ENCODE peak calls at places on chromosomes 3 and 15, in seven cellular contexts. S, X, A, M, R, H and L are unnamed samples. For H3K4me1, the result is how much of the 10 kb centered on the place peaks cover.

GRCh38 chr3:59809750-59810444 is 760.1 kb upstream of the CFAP20DC start:
- DNase-seq in S (no peak), X (no peak), A (no peak), M (no peak), R (no peak), H (no peak), L (no peak)

GRCh38 chr3:10334461-10334860 is 13.5 kb upstream of the SEC13 start:
- DNase-seq in S (no peak), X (peak), A (no peak), M (no peak), R (no peak), H (no peak), L (no peak)

GRCh38 chr3:143974181-143974876 is 2.7 kb downstream of the DIPK2A start:
- DNase-seq in S (no peak), X (no peak), A (no peak), M (no peak), R (no peak), H (no peak), L (no peak)

GRCh38 chr15:50744601-50745000 is 20.9 kb downstream of the SPPL2A start:
- DNase-seq in S (no peak), X (no peak), A (no peak), M (no peak), R (no peak), H (no peak), L (no peak)

GRCh38 chr3:55143928-55144671 is 216.2 kb upstream of the LRTM1 start:
- DNase-seq in S (no peak), X (no peak), A (no peak), M (no peak), R (no peak), H (no peak), L (no peak)

GRCh38 chr15:84863480-84864428 is 20.7 kb upstream of the SLC28A1 start:
- DNase-seq in S (no peak), X (no peak), A (no peak), M (no peak), R (no peak), H (no peak), L (no peak)

GRCh38 chr3:53104762-53105161 is 25.5 kb downstream of the RFT1 start:
- DNase-seq in S (no peak), X (no peak), A (no peak), M (no peak), R (no peak), H (no peak), L (no peak)

GRCh38 chr3:143538577-143538981 is 309.7 kb downstream of the SLC9A9 start:
- DNase-seq in S (no peak), X (no peak), A (no peak), M (no peak), R (no peak), H (no peak), L (no peak)

GRCh38 chr3:123317716-123318115 is 116.0 kb downstream of the SEC22A start:
- DNase-seq in S (no peak), X (peak), A (no peak), M (no peak), R (no peak), H (no peak), L (no peak)

GRCh38 chr3:32614956-32615355 is 44.3 kb upstream of the DYNC1LI1 start:
- DNase-seq in S (no peak), X (no peak), A (no peak), M (no peak), R (no peak), H (no peak), L (no peak)

GRCh38 chr3:171548918-171549317 is 88.7 kb upstream of the TNIK start:
- DNase-seq in S (no peak), X (no peak), A (no peak), M (no peak), R (no peak), H (no peak), L (no peak)

GRCh38 chr3:187473778-187474406 is 105.7 kb downstream of the RTP4 start:
- DNase-seq in S (no peak), X (no peak), A (no peak), M (peak), R (no peak), H (no peak), L (no peak)

GRCh38 chr15:81398910-81399551 is 25.0 kb upstream of the TMC3 start:
- DNase-seq in S (no peak), X (no peak), A (no peak), M (no peak), R (no peak), H (no peak), L (no peak)

GRCh38 chr3:188061133-188061532 is 92.8 kb upstream of the LPP start:
- DNase-seq in S (no peak), X (no peak), A (no peak), M (peak), R (no peak), H (no peak), L (no peak)

GRCh38 chr3:105812194-105812586 is 56.6 kb downstream of the CBLB start:
- DNase-seq in S (no peak), X (no peak), A (no peak), M (no peak), R (no peak), H (no peak), L (no peak)

GRCh38 chr3:52477076-52477895 is 17.9 kb upstream of the STAB1 start:
- DNase-seq in S (peak), X (no peak), A (no peak), M (no peak), R (no peak), H (no peak), L (no peak)

GRCh38 chr3:195155842-195156241 is 115.1 kb downstream of the XXYLT1 start:
- DNase-seq in S (no peak), X (no peak), A (no peak), M (no peak), R (no peak), H (no peak), L (no peak)

GRCh38 chr3:12458901-12459300 is 25.4 kb upstream of the TSEN2 start:
- DNase-seq in S (no peak), X (no peak), A (no peak), M (no peak), R (no peak), H (no peak), L (no peak)

GRCh38 chr15:88848203-88848602 is 45.0 kb downstream of the ACAN start:
- DNase-seq in S (no peak), X (no peak), A (no peak), M (no peak), R (no peak), H (no peak), L (no peak)

GRCh38 chr3:126663257-126663656 is 8.3 kb upstream of the TXNRD3 start:
- DNase-seq in S (no peak), X (no peak), A (no peak), M (no peak), R (no peak), H (no peak), L (no peak)

GRCh38 chr3:116148881-116149530 is 296.3 kb downstream of the LSAMP start:
- DNase-seq in S (no peak), X (no peak), A (no peak), M (no peak), R (no peak), H (no peak), L (no peak)

GRCh38 chr15:66961407-66961884 is 104.0 kb upstream of the SMAD3 start:
- DNase-seq in S (no peak), X (no peak), A (no peak), M (no peak), R (no peak), H (no peak), L (no peak)

GRCh38 chr3:146449076-146449475 is 20.3 kb downstream of the PLSCR2 start:
- DNase-seq in S (no peak), X (no peak), A (no peak), M (no peak), R (no peak), H (no peak), L (no peak)

GRCh38 chr3:146449584-146449983 is 19.8 kb downstream of the PLSCR2 start:
- DNase-seq in S (no peak), X (no peak), A (no peak), M (no peak), R (no peak), H (no peak), L (no peak)

DNA sequence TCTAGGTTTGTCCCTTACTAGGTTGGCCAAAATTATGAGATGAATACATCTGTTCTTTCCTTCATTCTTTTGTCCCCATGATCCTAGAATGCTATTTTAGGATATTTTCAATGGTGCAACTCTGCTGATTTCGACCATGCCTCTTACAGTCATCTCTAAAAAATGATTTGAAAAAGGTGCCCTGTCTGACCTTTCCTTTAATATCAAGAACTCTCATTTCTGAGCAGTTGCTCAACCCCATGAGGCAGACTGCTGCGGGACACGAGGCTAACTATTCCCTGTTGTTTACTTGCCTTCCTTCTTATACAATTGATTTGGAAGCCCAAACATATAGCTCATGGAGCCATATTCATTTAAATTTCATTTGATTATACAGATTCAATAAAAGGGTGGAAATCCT is 14.6 kb downstream of the PLSCR2 start:
- DNase-seq in S (no peak), X (no peak), A (no peak), M (no peak), R (no peak), H (no peak), L (no peak)
- H3K4me3 ChIP-seq in S (no peak), X (no peak), A (no peak), M (no peak), R (no peak), H (no peak), L (no peak)

GRCh38 chr3:157125101-157125500 is 34.8 kb downstream of the CCNL1 start:
- DNase-seq in S (no peak), X (no peak), A (no peak), M (no peak), R (no peak), H (no peak), L (no peak)

GRCh38 chr3:157127831-157128767 is 31.8 kb downstream of the CCNL1 start:
- DNase-seq in S (peak), X (no peak), A (peak), M (peak), R (no peak), H (peak), L (peak)

GRCh38 chr3:157127268-157127667 is 32.7 kb downstream of the CCNL1 start:
- DNase-seq in S (no peak), X (no peak), A (no peak), M (no peak), R (no peak), H (no peak), L (no peak)

GRCh38 chr3:157128771-157129671 is 30.9 kb downstream of the CCNL1 start:
- DNase-seq in S (peak), X (peak), A (no peak), M (peak), R (no peak), H (peak), L (no peak)

DNA sequence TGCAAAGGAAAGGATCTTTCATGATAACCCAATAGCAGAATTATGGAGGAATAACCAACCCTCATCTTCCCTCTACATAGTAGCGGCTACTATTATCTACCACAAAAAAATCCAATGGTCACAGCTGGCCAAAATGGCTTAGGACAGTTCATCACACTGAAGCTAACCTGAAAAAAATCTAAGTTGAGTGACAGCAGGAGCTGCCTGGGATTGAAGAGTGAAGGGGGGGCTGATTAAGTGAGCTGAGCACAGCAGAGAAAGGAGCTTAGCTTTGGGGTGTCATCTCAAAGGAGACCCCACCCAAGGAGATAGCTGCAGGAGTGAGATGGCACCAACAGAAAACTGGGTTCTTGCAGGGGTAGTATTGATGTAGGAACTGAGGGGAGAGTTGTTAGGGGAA is 33.6 kb downstream of the CCNL1 start:
- DNase-seq in S (no peak), X (no peak), A (no peak), M (no peak), R (no peak), H (no peak), L (no peak)
- H3K4me1 ChIP-seq in S (under half), X (under half), A (under half), M (half or more), R (under half), H (half or more), L (under half)

GRCh38 chr3:138360272-138361192 is 12.2 kb downstream of the MRAS start:
- DNase-seq in S (peak), X (no peak), A (no peak), M (no peak), R (no peak), H (no peak), L (peak)

GRCh38 chr3:138363322-138363721 is 14.9 kb downstream of the MRAS start:
- DNase-seq in S (no peak), X (no peak), A (no peak), M (no peak), R (no peak), H (no peak), L (no peak)

GRCh38 chr3:138361193-138361525 is 12.8 kb downstream of the MRAS start:
- DNase-seq in S (no peak), X (no peak), A (no peak), M (no peak), R (no peak), H (no peak), L (no peak)

GRCh38 chr3:138361561-138361971 is 13.2 kb downstream of the MRAS start:
- DNase-seq in S (no peak), X (no peak), A (no peak), M (no peak), R (no peak), H (no peak), L (no peak)

GRCh38 chr3:138362536-138362935 is 14.2 kb downstream of the MRAS start:
- DNase-seq in S (no peak), X (no peak), A (no peak), M (no peak), R (no peak), H (no peak), L (no peak)
- H3K27ac ChIP-seq in S (peak), X (no peak), A (no peak), M (no peak), R (no peak), H (no peak), L (peak)

GRCh38 chr3:138786788-138787276 is 47.9 kb downstream of the PIK3CB start:
- DNase-seq in S (no peak), X (no peak), A (no peak), M (no peak), R (no peak), H (no peak), L (no peak)

GRCh38 chr3:138776961-138777360 is 57.8 kb downstream of the PIK3CB start:
- DNase-seq in S (no peak), X (no peak), A (no peak), M (no peak), R (no peak), H (no peak), L (no peak)

GRCh38 chr3:138778643-138779042 is 56.1 kb downstream of the PIK3CB start:
- DNase-seq in S (no peak), X (no peak), A (no peak), M (no peak), R (no peak), H (no peak), L (no peak)

GRCh38 chr3:138782748-138783147 is 52.0 kb downstream of the PIK3CB start:
- DNase-seq in S (no peak), X (no peak), A (no peak), M (no peak), R (no peak), H (no peak), L (no peak)

DNA sequence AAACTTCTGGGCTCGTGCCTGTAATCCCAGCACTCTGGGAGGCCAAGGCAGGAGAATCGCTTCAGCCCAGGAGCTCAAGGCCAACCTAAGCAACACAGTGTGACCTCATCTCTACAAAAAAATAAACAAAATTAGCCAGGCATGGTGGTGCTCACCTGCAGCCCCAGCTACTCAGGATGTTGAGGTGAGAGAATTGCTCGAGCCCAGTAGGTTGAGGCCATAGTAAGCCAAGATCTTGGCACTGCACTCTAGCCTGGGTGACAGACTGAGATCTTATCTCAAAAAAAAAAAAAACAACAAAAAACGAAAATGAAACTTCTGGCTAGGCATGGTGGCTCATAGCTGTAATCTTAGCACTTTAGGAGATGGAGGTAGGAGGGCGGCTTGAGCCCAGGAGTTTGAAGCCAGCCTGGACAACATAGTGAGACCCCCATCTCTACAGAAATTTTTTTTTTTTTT is 53.7 kb downstream of the PIK3CB start:
- DNase-seq in S (no peak), X (no peak), A (no peak), M (no peak), R (no peak), H (peak), L (no peak)
- H3K4me3 ChIP-seq in S (no peak), X (no peak), A (no peak), M (no peak), R (no peak), H (no peak), L (no peak)

GRCh38 chr3:50648944-50649343 is 25.8 kb upstream of the DOCK3 start:
- DNase-seq in S (no peak), X (no peak), A (no peak), M (no peak), R (no peak), H (no peak), L (peak)
- H3K4me1 ChIP-seq in S (under half), X (under half), A (under half), M (under half), R (under half), H (under half), L (half or more)

GRCh38 chr3:178336336-178336735 is 199.9 kb upstream of the KCNMB2 start:
- DNase-seq in S (no peak), X (no peak), A (no peak), M (no peak), R (no peak), H (no peak), L (no peak)
- H3K27ac ChIP-seq in S (no peak), X (no peak), A (no peak), M (no peak), R (no peak), H (no peak), L (no peak)

DNA sequence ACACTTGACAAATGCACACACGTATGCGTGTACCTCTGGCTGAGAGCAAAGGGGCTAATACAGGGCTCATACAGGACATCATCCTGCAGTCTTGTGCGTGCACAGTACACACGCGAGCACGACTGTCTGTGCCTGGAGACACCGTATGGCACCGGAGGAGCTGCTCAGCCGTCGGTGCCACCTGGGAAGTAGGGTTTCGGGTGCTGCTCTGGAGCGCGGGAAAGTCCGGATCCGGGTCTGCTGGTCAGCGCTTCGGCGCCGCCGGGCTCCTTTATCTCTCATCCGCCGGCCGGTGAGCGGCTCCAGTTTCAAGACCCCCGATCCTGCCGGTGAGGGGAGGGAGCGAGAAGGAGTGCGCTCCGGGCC is 9.3 kb downstream of the FOXL2 start:
- DNase-seq in S (no peak), X (no peak), A (no peak), M (no peak), R (no peak), H (peak), L (no peak)
- H3K4me3 ChIP-seq in S (no peak), X (no peak), A (peak), M (no peak), R (no peak), H (no peak), L (no peak)

GRCh38 chr15:29129221-29129620 is 140.4 kb downstream of the NSMCE3 start:
- DNase-seq in S (no peak), X (no peak), A (no peak), M (no peak), R (no peak), H (no peak), L (no peak)

GRCh38 chr15:29129903-29130302 is 139.7 kb downstream of the NSMCE3 start:
- DNase-seq in S (peak), X (peak), A (no peak), M (no peak), R (no peak), H (no peak), L (no peak)

GRCh38 chr15:29126821-29127461 is 142.7 kb downstream of the NSMCE3 start:
- DNase-seq in S (peak), X (peak), A (no peak), M (no peak), R (no peak), H (no peak), L (no peak)

GRCh38 chr15:29127506-29128430 is 141.9 kb downstream of the NSMCE3 start:
- DNase-seq in S (peak), X (peak), A (no peak), M (no peak), R (no peak), H (no peak), L (no peak)

DNA sequence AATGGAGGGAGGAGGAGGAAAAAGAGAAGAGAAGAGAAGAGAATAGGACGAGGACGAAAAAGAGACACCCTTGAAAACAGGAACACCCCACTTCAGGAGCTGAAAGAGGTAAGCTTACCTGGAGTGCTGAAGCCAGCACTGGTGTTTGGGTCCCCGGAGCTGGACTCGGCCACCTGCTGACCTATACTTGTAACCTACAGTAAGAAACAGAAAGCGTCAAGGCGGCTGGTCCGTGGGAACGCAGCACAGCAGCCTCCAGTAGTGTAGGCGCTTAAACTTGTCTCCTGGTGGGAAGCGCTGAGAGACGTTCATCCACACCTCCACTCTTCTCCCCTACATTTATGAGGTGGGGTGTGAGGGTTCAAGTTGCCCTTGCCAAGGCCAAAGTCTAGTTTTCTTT is 141.0 kb downstream of the NSMCE3 start:
- DNase-seq in S (no peak), X (peak), A (no peak), M (no peak), R (no peak), H (no peak), L (no peak)
- H3K4me1 ChIP-seq in S (under half), X (under half), A (under half), M (under half), R (under half), H (under half), L (under half)